ENCODE peak calls at places on chromosomes 5 and 9, in five cellular contexts. M, T, V, D and R are unnamed samples.

GRCh38 chr9:109451311-109452025 is 46.6 kb downstream of the PTPN3 start:
- DNase-seq in V (no peak), D (peak), M (peak), T (peak), R (no peak)

GRCh38 chr9:26170224-26170623 is 492.0 kb upstream of the TUSC1 start:
- DNase-seq in M (no peak), T (no peak), V (no peak), D (no peak), R (no peak)

GRCh38 chr5:131640043-131640856 is 5.2 kb upstream of the RAPGEF6 start:
- DNase-seq in M (no peak), D (no peak), T (no peak), V (peak), R (no peak)

GRCh38 chr9:123787411-123787810 is 142.5 kb downstream of the DENND1A start:
- DNase-seq in D (no peak), T (no peak), M (no peak), V (no peak), R (no peak)

GRCh38 chr9:89428901-89429890 is 68.7 kb downstream of the SEMA4D start:
- DNase-seq in D (peak), V (peak), M (peak), T (no peak), R (no peak)

GRCh38 chr5:150164640-150165039 is 1.9 kb upstream of the CDX1 start:
- DNase-seq in T (no peak), M (no peak), V (no peak), D (no peak), R (no peak)

GRCh38 chr9:91192379-91192775 is 169.3 kb downstream of the AUH start:
- DNase-seq in M (no peak), T (peak), D (peak), V (no peak), R (no peak)

GRCh38 chr5:104172976-104173375 is 610.4 kb upstream of the NUDT12 start:
- DNase-seq in V (no peak), D (no peak), T (no peak), M (no peak), R (no peak)

GRCh38 chr9:6907772-6908381 is 150.1 kb downstream of the KDM4C start:
- DNase-seq in D (no peak), V (peak), T (peak), M (no peak), R (peak)

GRCh38 chr5:2727620-2728019 is 23.9 kb downstream of the IRX2 start:
- DNase-seq in M (no peak), D (no peak), T (no peak), V (no peak), R (no peak)

GRCh38 chr5:38768411-38769211 is 77.2 kb upstream of the OSMR start:
- DNase-seq in V (no peak), D (no peak), T (no peak), M (no peak), R (no peak)

GRCh38 chr5:100550531-100551036 is 15.4 kb downstream of the FAM174A start:
- DNase-seq in D (no peak), T (no peak), V (no peak), M (no peak), R (no peak)

GRCh38 chr5:139402561-139403158 is 1.2 kb downstream of the SPATA24 start:
- DNase-seq in T (peak), D (peak), V (peak), M (peak), R (peak)

GRCh38 chr9:81543695-81544094 is 145.7 kb downstream of the TLE1 start:
- DNase-seq in V (no peak), D (no peak), M (no peak), T (no peak), R (no peak)

GRCh38 chr9:72588336-72588735 is 66.9 kb downstream of the TMC1 start:
- DNase-seq in M (no peak), V (no peak), T (no peak), D (no peak), R (no peak)

GRCh38 chr9:131274674-131275331 is 1.5 kb downstream of the FAM78A start:
- DNase-seq in D (no peak), T (no peak), V (peak), M (no peak), R (no peak)

GRCh38 chr5:10621837-10622236 is 58.0 kb downstream of the ANKRD33B start:
- DNase-seq in V (no peak), D (no peak), M (no peak), T (no peak), R (no peak)

GRCh38 chr9:81264516-81264915 is 424.8 kb downstream of the TLE1 start:
- DNase-seq in V (no peak), T (no peak), D (no peak), M (no peak), R (no peak)

GRCh38 chr5:82421119-82421518 is 143.0 kb upstream of the RPS23 start:
- DNase-seq in V (no peak), D (no peak), T (no peak), M (no peak), R (peak)

GRCh38 chr9:135480071-135480941 is 724 bp downstream of the PPP1R26 start:
- DNase-seq in D (peak), M (peak), V (peak), T (peak), R (no peak)

GRCh38 chr5:1819458-1819857 is 18.3 kb downstream of the NDUFS6 start:
- DNase-seq in D (no peak), M (no peak), T (no peak), V (peak), R (no peak)

GRCh38 chr9:17269799-17270198 is 135.0 kb downstream of the CNTLN start:
- DNase-seq in D (no peak), M (no peak), V (no peak), T (no peak), R (no peak)

DNA sequence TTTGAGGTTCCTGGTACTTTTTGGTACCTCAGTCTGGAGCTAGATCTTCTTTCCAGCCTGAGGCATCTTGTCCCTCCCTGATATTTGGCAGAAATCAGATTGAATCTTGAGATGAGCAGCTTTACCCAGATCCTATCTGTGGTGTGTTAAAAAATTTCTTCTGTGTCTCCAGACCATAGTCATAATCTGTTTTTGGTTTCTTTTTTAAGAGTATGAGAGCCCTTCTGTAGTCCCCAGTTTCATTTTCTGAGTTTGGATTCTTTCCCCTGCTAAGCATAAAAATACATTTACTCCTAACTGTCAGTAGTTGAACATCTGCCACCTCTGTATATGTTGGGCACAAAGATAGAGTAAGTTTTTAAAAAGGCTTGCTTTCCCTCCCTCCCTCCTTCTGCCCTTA is 137.7 kb downstream of the CNTLN start:
- DNase-seq in V (no peak), T (no peak), M (no peak), D (no peak), R (no peak)
- TF ChIP-seq ATF3 in V (no peak), T (no peak), M (no peak), D (no peak), R (no peak)

DNA sequence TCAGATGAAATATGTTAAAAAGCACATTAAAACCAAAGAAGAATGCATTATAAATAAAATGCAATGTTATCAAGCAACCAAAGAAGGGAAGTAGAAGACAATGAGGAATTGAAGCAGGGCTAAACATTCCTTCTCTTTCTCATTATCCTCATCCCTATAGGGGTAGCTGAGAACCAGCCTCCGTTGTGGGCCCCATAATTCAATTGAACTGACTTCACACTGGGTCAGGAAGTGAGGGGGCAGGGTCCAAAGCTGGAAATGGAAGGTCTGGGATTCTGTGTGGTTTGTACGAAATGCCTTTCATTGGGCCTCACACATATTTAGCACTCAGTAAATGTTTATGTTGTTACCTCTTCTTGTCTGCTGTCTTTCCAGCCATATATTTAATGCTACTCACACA is 220.4 kb upstream of the CD180 start:
- DNase-seq in M (no peak), D (no peak), V (no peak), T (no peak), R (no peak)
- TF ChIP-seq ATF3 in M (no peak), D (no peak), V (no peak), T (no peak), R (no peak)

DNA sequence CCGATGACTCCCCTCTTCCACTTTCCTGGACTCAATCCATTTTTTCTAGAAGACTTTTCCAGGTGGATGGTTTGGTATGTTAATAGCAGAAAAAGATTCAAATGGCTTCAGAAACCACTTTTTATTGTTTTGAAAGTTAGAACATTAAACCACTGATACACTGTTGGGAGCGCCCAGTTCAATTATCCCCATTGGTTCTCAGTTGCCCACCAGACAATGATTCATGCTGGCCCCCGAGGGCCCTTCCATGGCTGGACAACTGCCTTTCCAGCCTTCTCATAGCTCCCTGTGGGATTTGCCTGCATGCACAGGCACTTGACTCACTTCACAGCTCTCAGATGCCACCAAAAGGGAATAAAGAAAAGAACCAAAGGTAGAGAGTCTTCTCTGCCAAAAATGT is 21.3 kb upstream of the ANKRD34B start:
- DNase-seq in T (no peak), M (no peak), V (no peak), D (no peak), R (no peak)
- TF ChIP-seq ATF3 in T (no peak), M (no peak), V (no peak), D (no peak), R (no peak)

GRCh38 chr5:37601163-37601562 is 222.0 kb downstream of the WDR70 start:
- DNase-seq in M (no peak), V (no peak), T (no peak), D (no peak), R (no peak)

GRCh38 chr5:37604290-37604689 is 225.2 kb downstream of the WDR70 start:
- DNase-seq in T (no peak), V (no peak), M (no peak), D (no peak), R (no peak)

GRCh38 chr5:37603072-37603471 is 224.0 kb downstream of the WDR70 start:
- DNase-seq in D (no peak), V (no peak), T (no peak), M (no peak), R (no peak)

GRCh38 chr5:37598665-37599064 is 219.5 kb downstream of the WDR70 start:
- DNase-seq in T (no peak), D (no peak), M (no peak), V (no peak), R (no peak)
- TF ChIP-seq ATF3 in T (no peak), D (no peak), M (no peak), V (no peak), R (no peak)

GRCh38 chr5:126857472-126858410 is 80.8 kb downstream of the LMNB1 start:
- DNase-seq in M (no peak), V (no peak), D (peak), T (no peak), R (no peak)
- TF ChIP-seq ATF3 in M (no peak), V (no peak), D (no peak), T (no peak), R (no peak)